ENCODE peak calls at places on chromosomes 3 and 15, in eight cellular contexts. N is mammary epithelial cell; T is colonic mucosa; X is CD8-positive, alpha-beta T cell; S is neural progenitor cell; V is GM23248; B is GM23338; G is IMR-90. H is an unnamed sample. For H3K4me1, the result is how much of the 10 kb centered on the place peaks cover.

GRCh38 chr15:78061963-78062427 is 15.5 kb downstream of the TBC1D2B start:
- DNase-seq in N (no peak), T (no peak), X (peak), S (no peak), V (peak), B (no peak), G (peak), H (peak)

GRCh38 chr3:136195258-136196063 is 674 bp downstream of the MSL2 start:
- DNase-seq in N (peak), T (peak), X (peak), S (peak), V (peak), B (peak), G (peak), H (peak)

GRCh38 chr15:93030430-93031102 is 58.4 kb downstream of the RGMA start:
- DNase-seq in N (peak), T (peak), X (peak), S (peak), V (peak), B (peak), G (peak), H (peak)

GRCh38 chr15:76866716-76867321 is 38.3 kb downstream of the SCAPER start:
- DNase-seq in N (peak), T (no peak), X (no peak), S (peak), V (peak), B (peak), G (peak), H (no peak)

GRCh38 chr3:158725348-158725966 is 6.8 kb downstream of the RARRES1 start:
- DNase-seq in N (peak), T (peak), X (no peak), S (no peak), V (peak), B (no peak), G (peak), H (peak)

GRCh38 chr3:62370112-62371031 is 3.0 kb downstream of the FEZF2 start:
- DNase-seq in N (no peak), T (no peak), X (no peak), S (peak), V (no peak), B (peak), G (no peak), H (no peak)

GRCh38 chr3:48776854-48777253 is 59.8 kb upstream of the IP6K2 start:
- DNase-seq in N (no peak), T (no peak), X (no peak), S (no peak), V (no peak), B (no peak), G (no peak), H (no peak)

GRCh38 chr3:156677120-156677479 is 2.7 kb downstream of the TIPARP start:
- DNase-seq in N (no peak), T (no peak), X (peak), S (no peak), V (peak), B (no peak), G (no peak), H (no peak)

GRCh38 chr3:139204756-139205155 is 139.1 kb upstream of the MRPS22 start:
- DNase-seq in N (peak), T (no peak), X (no peak), S (no peak), V (peak), B (no peak), G (peak), H (no peak)

GRCh38 chr3:47650294-47650693 is 71.6 kb upstream of the CSPG5 start:
- DNase-seq in N (no peak), T (no peak), X (no peak), S (no peak), V (no peak), B (no peak), G (no peak), H (no peak)

GRCh38 chr3:24503499-24504176 is 9.0 kb upstream of the THRB start:
- DNase-seq in N (no peak), T (no peak), X (no peak), S (no peak), V (no peak), B (no peak), G (no peak), H (no peak)

GRCh38 chr3:48919215-48920138 is 835 bp downstream of the ARIH2 start:
- DNase-seq in N (peak), T (peak), X (peak), S (peak), V (peak), B (peak), G (peak), H (peak)

GRCh38 chr15:70093481-70094309 is 4.0 kb downstream of the TLE3 start:
- DNase-seq in N (no peak), T (peak), X (no peak), S (no peak), V (peak), B (peak), G (no peak), H (no peak)

GRCh38 chr3:137105277-137105977 is 147.6 kb downstream of the IL20RB start:
- DNase-seq in N (peak), T (no peak), X (no peak), S (peak), V (peak), B (peak), G (peak), H (peak)

GRCh38 chr15:61517776-61518175 is 288.7 kb upstream of the RORA start:
- DNase-seq in N (peak), T (no peak), X (no peak), S (no peak), V (no peak), B (no peak), G (no peak), H (no peak)

GRCh38 chr15:40103124-40103858 is 5.4 kb downstream of the BMF start:
- DNase-seq in N (peak), T (peak), X (no peak), S (peak), V (peak), B (peak), G (peak), H (peak)

GRCh38 chr15:64067564-64068030 is 21.3 kb upstream of the DAPK2 start:
- DNase-seq in N (peak), T (peak), X (peak), S (peak), V (peak), B (peak), G (peak), H (peak)

GRCh38 chr15:77966540-77967290 is 110.8 kb downstream of the TBC1D2B start:
- DNase-seq in N (peak), T (peak), X (peak), S (peak), V (peak), B (peak), G (peak), H (peak)

GRCh38 chr3:32500880-32501784 is 1.5 kb downstream of the CMTM6 start:
- DNase-seq in N (no peak), T (no peak), X (no peak), S (no peak), V (peak), B (peak), G (no peak), H (no peak)

GRCh38 chr3:14145670-14146380 is 21.0 kb downstream of the TMEM43 start:
- DNase-seq in N (no peak), T (peak), X (peak), S (no peak), V (no peak), B (peak), G (no peak), H (no peak)

GRCh38 chr3:153734777-153735551 is 386.2 kb upstream of the ARHGEF26 start:
- DNase-seq in N (peak), T (peak), X (no peak), S (no peak), V (peak), B (no peak), G (no peak), H (no peak)

GRCh38 chr3:57110797-57111196 is 50.3 kb downstream of the SPATA12 start:
- DNase-seq in N (no peak), T (no peak), X (no peak), S (peak), V (no peak), B (no peak), G (no peak), H (peak)

GRCh38 chr3:136802481-136802996 is 16.4 kb upstream of the SLC35G2 start:
- DNase-seq in N (peak), T (peak), X (no peak), S (no peak), V (peak), B (no peak), G (peak), H (peak)

GRCh38 chr3:58528629-58529028 is 8.4 kb downstream of the ACOX2 start:
- DNase-seq in N (peak), T (peak), X (no peak), S (no peak), V (peak), B (no peak), G (peak), H (peak)

GRCh38 chr3:96931491-96931890 is 117.1 kb downstream of the EPHA6 start:
- DNase-seq in N (no peak), T (no peak), X (no peak), S (no peak), V (peak), B (no peak), G (no peak), H (peak)

GRCh38 chr15:74541494-74542191 is 623 bp downstream of the ARID3B start:
- DNase-seq in N (peak), T (peak), X (peak), S (peak), V (peak), B (peak), G (peak), H (peak)

GRCh38 chr3:119809249-119810017 is 27.5 kb downstream of the NR1I2 start:
- DNase-seq in N (no peak), T (no peak), X (no peak), S (no peak), V (peak), B (peak), G (no peak), H (no peak)

GRCh38 chr3:111605016-111605415 is 9.9 kb upstream of the ZBED2 start:
- DNase-seq in N (peak), T (no peak), X (no peak), S (no peak), V (peak), B (no peak), G (peak), H (no peak)

GRCh38 chr15:33059184-33059583 is 135.3 kb downstream of the FMN1 start:
- DNase-seq in N (no peak), T (no peak), X (no peak), S (no peak), V (peak), B (no peak), G (peak), H (no peak)

GRCh38 chr3:197583371-197583770 is 27.6 kb upstream of the BDH1 start:
- DNase-seq in N (no peak), T (no peak), X (no peak), S (no peak), V (no peak), B (no peak), G (no peak), H (no peak)

GRCh38 chr15:101489236-101489632 is 273 bp downstream of the PCSK6 start:
- DNase-seq in N (no peak), T (peak), X (no peak), S (peak), V (peak), B (peak), G (no peak), H (no peak)

GRCh38 chr3:112092439-112093179 is 6.4 kb downstream of the C3orf52 start:
- DNase-seq in N (no peak), T (peak), X (no peak), S (peak), V (peak), B (peak), G (peak), H (no peak)

GRCh38 chr3:14892226-14892625 is 55.2 kb upstream of the NR2C2 start:
- DNase-seq in N (no peak), T (no peak), X (no peak), S (no peak), V (no peak), B (no peak), G (no peak), H (no peak)

GRCh38 chr15:25368855-25369254 is 70.0 kb downstream of the UBE3A start:
- DNase-seq in N (peak), T (no peak), X (no peak), S (no peak), V (peak), B (no peak), G (peak), H (no peak)

GRCh38 chr3:59424268-59425010 is 374.6 kb upstream of the CFAP20DC start:
- DNase-seq in N (peak), T (no peak), X (peak), S (no peak), V (peak), B (no peak), G (peak), H (no peak)

GRCh38 chr3:72345237-72345878 is 502.9 kb downstream of the SHQ1 start:
- DNase-seq in N (peak), T (no peak), X (no peak), S (no peak), V (no peak), B (no peak), G (no peak), H (no peak)

GRCh38 chr15:80835338-80835737 is 56.2 kb downstream of the CEMIP start:
- DNase-seq in N (no peak), T (no peak), X (no peak), S (peak), V (no peak), B (peak), G (no peak), H (no peak)

GRCh38 chr3:127551971-127552370 is 38.6 kb downstream of the TPRA1 start:
- DNase-seq in N (no peak), T (no peak), X (no peak), S (no peak), V (no peak), B (no peak), G (no peak), H (no peak)

GRCh38 chr3:183339461-183340086 is 86.5 kb downstream of the B3GNT5 start:
- DNase-seq in N (no peak), T (no peak), X (no peak), S (no peak), V (no peak), B (no peak), G (no peak), H (no peak)

DNA sequence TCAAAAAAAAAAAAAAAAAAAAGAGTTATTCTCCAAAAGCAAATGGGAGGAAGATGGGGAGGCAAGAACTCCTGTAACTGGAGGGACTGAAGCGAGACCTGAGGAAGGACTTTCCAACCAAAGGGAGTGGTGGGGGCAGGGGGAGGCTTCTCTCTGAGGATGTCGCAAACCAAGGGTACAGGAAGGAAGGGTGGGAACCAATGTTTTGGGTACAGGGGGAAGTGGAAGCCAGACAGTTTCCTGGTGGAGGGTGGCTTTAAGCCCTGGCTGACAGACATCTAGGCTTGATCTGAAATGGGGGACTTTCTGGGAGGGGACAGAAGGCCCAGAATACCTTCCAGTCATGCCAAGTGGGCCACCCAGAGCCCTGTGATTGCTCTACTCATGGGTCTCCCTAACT is 27.0 kb downstream of the VIPR1 start:
- DNase-seq in N (no peak), T (no peak), X (peak), S (no peak), V (no peak), B (no peak), G (no peak), H (no peak)
- H3K4me1 ChIP-seq in N (under half), T (under half), X (half or more), S (under half), V (under half), B (under half), G (under half), H (under half)

DNA sequence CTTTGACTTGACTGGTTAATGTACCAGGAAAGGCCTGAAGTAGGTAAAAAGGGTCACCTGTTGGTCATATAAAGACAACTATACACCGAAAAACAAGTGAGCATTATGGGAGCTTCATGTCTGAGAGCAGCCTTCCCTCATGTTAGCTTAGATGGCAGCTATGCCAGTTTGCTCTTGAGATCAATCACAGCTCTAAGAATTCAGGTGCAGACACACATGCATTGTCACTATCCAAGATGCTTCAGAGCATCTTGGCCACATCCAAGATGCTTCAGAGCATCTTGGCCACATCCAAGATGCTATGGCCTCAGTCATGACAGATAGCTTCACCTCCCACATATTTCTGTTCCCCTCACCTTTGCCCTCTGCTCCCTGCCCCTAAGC is 15.5 kb downstream of the ZNF80 start:
- DNase-seq in N (no peak), T (no peak), X (no peak), S (no peak), V (no peak), B (no peak), G (no peak), H (no peak)
- H3K4me1 ChIP-seq in N (under half), T (under half), X (half or more), S (under half), V (under half), B (under half), G (under half), H (under half)

GRCh38 chr3:65558821-65559220 is 479.9 kb downstream of the MAGI1 start:
- DNase-seq in N (no peak), T (no peak), X (no peak), S (peak), V (no peak), B (no peak), G (no peak), H (no peak)

GRCh38 chr3:65560133-65560532 is 478.6 kb downstream of the MAGI1 start:
- DNase-seq in N (no peak), T (no peak), X (no peak), S (no peak), V (no peak), B (no peak), G (no peak), H (no peak)

GRCh38 chr3:65556934-65557577 is 481.7 kb downstream of the MAGI1 start:
- DNase-seq in N (no peak), T (no peak), X (no peak), S (no peak), V (no peak), B (no peak), G (no peak), H (no peak)

GRCh38 chr3:65559643-65560042 is 479.1 kb downstream of the MAGI1 start:
- DNase-seq in N (no peak), T (no peak), X (no peak), S (no peak), V (no peak), B (no peak), G (no peak), H (no peak)

DNA sequence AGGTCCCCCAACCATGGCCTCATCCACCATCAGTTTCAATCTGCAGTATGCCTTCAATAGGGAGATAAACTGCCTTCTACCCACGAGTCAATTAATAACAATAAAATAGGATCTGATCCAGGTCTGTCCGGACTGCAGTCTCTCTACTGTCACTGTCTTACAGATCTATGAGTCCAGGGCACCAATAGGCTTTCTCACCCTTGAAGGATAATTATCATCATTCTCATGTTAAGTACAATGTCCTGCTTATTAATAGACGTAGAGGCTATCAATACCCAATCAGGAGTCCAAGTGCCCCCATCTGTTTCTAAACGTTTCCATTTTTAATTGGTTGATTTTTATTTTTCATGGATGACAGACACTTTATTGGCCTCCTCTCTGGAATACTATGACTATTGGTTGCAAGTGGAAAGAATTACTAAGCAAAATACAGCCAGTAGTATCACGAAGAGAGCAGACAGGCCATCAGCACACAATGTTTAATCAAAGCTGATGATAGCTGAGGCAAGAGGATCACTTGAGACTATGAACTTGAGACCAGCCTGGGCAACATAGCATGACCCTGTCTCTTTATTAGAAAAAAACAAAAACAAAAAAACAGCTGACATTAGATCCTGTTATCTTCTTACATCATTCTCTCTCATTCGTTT is 480.7 kb downstream of the MAGI1 start:
- DNase-seq in N (no peak), T (no peak), X (no peak), S (no peak), V (no peak), B (no peak), G (no peak), H (no peak)
- H3K4me1 ChIP-seq in N (under half), T (under half), X (under half), S (under half), V (under half), B (under half), G (under half), H (under half)

DNA sequence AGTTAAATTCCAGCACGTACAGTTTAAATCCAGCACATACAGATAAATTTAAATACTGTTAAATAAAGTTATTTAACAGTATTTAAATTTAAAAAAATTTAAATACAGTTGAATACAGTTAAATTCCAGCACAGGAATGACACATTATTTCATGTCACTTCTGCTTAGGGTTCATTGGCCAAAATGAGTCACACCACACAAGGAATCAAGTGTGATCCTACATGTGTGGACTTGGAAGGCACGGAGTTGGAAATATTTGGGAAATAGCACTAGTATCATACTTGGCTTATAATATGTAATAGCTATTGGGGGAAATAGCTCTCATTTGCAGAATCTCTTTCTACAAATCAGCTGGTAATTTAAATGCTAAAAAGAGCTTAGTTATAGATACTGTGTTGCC is 10.6 kb downstream of the RAB7A start:
- DNase-seq in N (peak), T (no peak), X (no peak), S (no peak), V (peak), B (no peak), G (peak), H (no peak)
- H3K4me1 ChIP-seq in N (under half), T (under half), X (under half), S (under half), V (under half), B (under half), G (under half), H (under half)

GRCh38 chr3:196263819-196264218 is 23.7 kb downstream of the PCYT1A start:
- DNase-seq in N (no peak), T (no peak), X (no peak), S (no peak), V (no peak), B (no peak), G (peak), H (no peak)

GRCh38 chr3:196273655-196274054 is 13.9 kb downstream of the PCYT1A start:
- DNase-seq in N (no peak), T (no peak), X (no peak), S (peak), V (no peak), B (no peak), G (no peak), H (no peak)

GRCh38 chr3:196270499-196270898 is 17.0 kb downstream of the PCYT1A start:
- DNase-seq in N (no peak), T (no peak), X (no peak), S (no peak), V (no peak), B (no peak), G (no peak), H (no peak)

GRCh38 chr3:196272826-196273225 is 14.7 kb downstream of the PCYT1A start:
- DNase-seq in N (no peak), T (no peak), X (no peak), S (no peak), V (no peak), B (no peak), G (no peak), H (no peak)

GRCh38 chr3:196268270-196269163 is 19.0 kb downstream of the PCYT1A start:
- DNase-seq in N (peak), T (no peak), X (no peak), S (no peak), V (peak), B (peak), G (peak), H (no peak)
- H3K4me1 ChIP-seq in N (under half), T (under half), X (under half), S (under half), V (under half), B (under half), G (under half), H (under half)

GRCh38 chr3:150344079-150344478 is 64.0 kb upstream of the TSC22D2 start:
- DNase-seq in N (no peak), T (no peak), X (no peak), S (no peak), V (no peak), B (no peak), G (no peak), H (no peak)
- H3K4me1 ChIP-seq in N (under half), T (under half), X (under half), S (under half), V (under half), B (under half), G (under half), H (under half)